ENCODE peak calls at places on chromosomes 12 and 14, in seven cellular contexts. One of them, this sample, is unnamed.

GRCh38 chr12:54304187-54304810 is 3.5 kb upstream of the NFE2 start:
- DNase-seq in GM23338: peak
- DNase-seq in astrocyte: peak
- DNase-seq in mammary epithelial cell: peak
- DNase-seq in PC-9: peak
- DNase-seq in hepatocyte: peak
- DNase-seq in HCT116: no peak
- DNase-seq in this sample: peak

GRCh38 chr14:74582910-74583581 is 29.0 kb downstream of the LTBP2 start:
- DNase-seq in GM23338: no peak
- DNase-seq in astrocyte: no peak
- DNase-seq in mammary epithelial cell: peak
- DNase-seq in PC-9: peak
- DNase-seq in hepatocyte: no peak
- DNase-seq in HCT116: no peak
- DNase-seq in this sample: peak

GRCh38 chr12:15852383-15852782 is 29.8 kb upstream of the STRAP start:
- DNase-seq in GM23338: no peak
- DNase-seq in astrocyte: no peak
- DNase-seq in mammary epithelial cell: peak
- DNase-seq in PC-9: peak
- DNase-seq in hepatocyte: peak
- DNase-seq in HCT116: no peak
- DNase-seq in this sample: no peak

GRCh38 chr12:1842183-1842904 is 22.0 kb downstream of the LRTM2 start:
- DNase-seq in GM23338: no peak
- DNase-seq in astrocyte: no peak
- DNase-seq in mammary epithelial cell: no peak
- DNase-seq in PC-9: no peak
- DNase-seq in hepatocyte: no peak
- DNase-seq in HCT116: no peak
- DNase-seq in this sample: no peak

GRCh38 chr12:128823216-128823915 is 392 bp downstream of the SLC15A4 start:
- DNase-seq in GM23338: peak
- DNase-seq in astrocyte: peak
- DNase-seq in mammary epithelial cell: peak
- DNase-seq in PC-9: peak
- DNase-seq in hepatocyte: peak
- DNase-seq in HCT116: no peak
- DNase-seq in this sample: no peak

GRCh38 chr12:51519755-51520154 is 71.3 kb upstream of the SCN8A start:
- DNase-seq in GM23338: no peak
- DNase-seq in astrocyte: no peak
- DNase-seq in mammary epithelial cell: no peak
- DNase-seq in PC-9: no peak
- DNase-seq in hepatocyte: no peak
- DNase-seq in HCT116: no peak
- DNase-seq in this sample: no peak

GRCh38 chr14:26707234-26707633 is 109.4 kb upstream of the NOVA1 start:
- DNase-seq in GM23338: no peak
- DNase-seq in astrocyte: no peak
- DNase-seq in mammary epithelial cell: no peak
- DNase-seq in PC-9: no peak
- DNase-seq in hepatocyte: no peak
- DNase-seq in HCT116: no peak
- DNase-seq in this sample: no peak

GRCh38 chr12:127489055-127489454 is 777.9 kb upstream of the TMEM132C start:
- DNase-seq in GM23338: no peak
- DNase-seq in astrocyte: no peak
- DNase-seq in mammary epithelial cell: no peak
- DNase-seq in PC-9: no peak
- DNase-seq in hepatocyte: peak
- DNase-seq in HCT116: no peak
- DNase-seq in this sample: no peak

GRCh38 chr12:118063567-118064391 is 2.8 kb upstream of the WSB2 start:
- DNase-seq in GM23338: no peak
- DNase-seq in astrocyte: no peak
- DNase-seq in mammary epithelial cell: no peak
- DNase-seq in PC-9: peak
- DNase-seq in hepatocyte: peak
- DNase-seq in HCT116: no peak
- DNase-seq in this sample: no peak

GRCh38 chr12:84594157-84594556 is 318.4 kb downstream of the SLC6A15 start:
- DNase-seq in GM23338: no peak
- DNase-seq in astrocyte: no peak
- DNase-seq in mammary epithelial cell: no peak
- DNase-seq in PC-9: no peak
- DNase-seq in hepatocyte: no peak
- DNase-seq in HCT116: no peak
- DNase-seq in this sample: no peak

GRCh38 chr12:103441437-103442186 is 54.2 kb downstream of the C12orf42 start:
- DNase-seq in GM23338: no peak
- DNase-seq in astrocyte: no peak
- DNase-seq in mammary epithelial cell: no peak
- DNase-seq in PC-9: no peak
- DNase-seq in hepatocyte: no peak
- DNase-seq in HCT116: no peak
- DNase-seq in this sample: no peak

GRCh38 chr12:96698521-96698920 is 208.5 kb upstream of the NEDD1 start:
- DNase-seq in GM23338: peak
- DNase-seq in astrocyte: no peak
- DNase-seq in mammary epithelial cell: no peak
- DNase-seq in PC-9: no peak
- DNase-seq in hepatocyte: no peak
- DNase-seq in HCT116: no peak
- DNase-seq in this sample: no peak

GRCh38 chr14:89481167-89481566 is 64.1 kb upstream of the FOXN3 start:
- DNase-seq in GM23338: no peak
- DNase-seq in astrocyte: no peak
- DNase-seq in mammary epithelial cell: no peak
- DNase-seq in PC-9: no peak
- DNase-seq in hepatocyte: no peak
- DNase-seq in HCT116: no peak
- DNase-seq in this sample: no peak

GRCh38 chr14:69673578-69674305 is 62.3 kb downstream of the SUSD6 start:
- DNase-seq in GM23338: peak
- DNase-seq in astrocyte: no peak
- DNase-seq in mammary epithelial cell: no peak
- DNase-seq in PC-9: no peak
- DNase-seq in hepatocyte: no peak
- DNase-seq in HCT116: no peak
- DNase-seq in this sample: no peak

GRCh38 chr12:4270670-4271432 is 2.7 kb upstream of the CCND2 start:
- DNase-seq in GM23338: peak
- DNase-seq in astrocyte: no peak
- DNase-seq in mammary epithelial cell: no peak
- DNase-seq in PC-9: no peak
- DNase-seq in hepatocyte: peak
- DNase-seq in HCT116: no peak
- DNase-seq in this sample: peak

GRCh38 chr12:25084816-25085215 is 110.1 kb downstream of the DNAI7 start:
- DNase-seq in GM23338: peak
- DNase-seq in astrocyte: no peak
- DNase-seq in mammary epithelial cell: no peak
- DNase-seq in PC-9: no peak
- DNase-seq in hepatocyte: no peak
- DNase-seq in HCT116: no peak
- DNase-seq in this sample: no peak

GRCh38 chr12:113091506-113091905 is 35.0 kb downstream of the DTX1 start:
- DNase-seq in GM23338: no peak
- DNase-seq in astrocyte: no peak
- DNase-seq in mammary epithelial cell: no peak
- DNase-seq in PC-9: no peak
- DNase-seq in hepatocyte: no peak
- DNase-seq in HCT116: no peak
- DNase-seq in this sample: no peak

GRCh38 chr12:128795530-128796361 is 28.0 kb downstream of the SLC15A4 start:
- DNase-seq in GM23338: no peak
- DNase-seq in astrocyte: no peak
- DNase-seq in mammary epithelial cell: no peak
- DNase-seq in PC-9: no peak
- DNase-seq in hepatocyte: no peak
- DNase-seq in HCT116: no peak
- DNase-seq in this sample: no peak

GRCh38 chr12:97960741-97961608 is 498.4 kb downstream of the RMST start:
- DNase-seq in GM23338: peak
- DNase-seq in astrocyte: peak
- DNase-seq in mammary epithelial cell: peak
- DNase-seq in PC-9: no peak
- DNase-seq in hepatocyte: peak
- DNase-seq in HCT116: peak
- DNase-seq in this sample: peak

GRCh38 chr12:12726543-12727093 is 9.4 kb downstream of the CDKN1B start:
- DNase-seq in GM23338: no peak
- DNase-seq in astrocyte: peak
- DNase-seq in mammary epithelial cell: peak
- DNase-seq in PC-9: peak
- DNase-seq in hepatocyte: no peak
- DNase-seq in HCT116: no peak
- DNase-seq in this sample: peak

GRCh38 chr12:52027085-52027843 is 20.5 kb downstream of the TAMALIN start:
- DNase-seq in GM23338: no peak
- DNase-seq in astrocyte: no peak
- DNase-seq in mammary epithelial cell: no peak
- DNase-seq in PC-9: no peak
- DNase-seq in hepatocyte: no peak
- DNase-seq in HCT116: no peak
- DNase-seq in this sample: no peak

GRCh38 chr14:95514131-95515079 is 2.0 kb downstream of the SYNE3 start:
- DNase-seq in GM23338: peak
- DNase-seq in astrocyte: no peak
- DNase-seq in mammary epithelial cell: peak
- DNase-seq in PC-9: no peak
- DNase-seq in hepatocyte: no peak
- DNase-seq in HCT116: no peak
- DNase-seq in this sample: no peak

DNA sequence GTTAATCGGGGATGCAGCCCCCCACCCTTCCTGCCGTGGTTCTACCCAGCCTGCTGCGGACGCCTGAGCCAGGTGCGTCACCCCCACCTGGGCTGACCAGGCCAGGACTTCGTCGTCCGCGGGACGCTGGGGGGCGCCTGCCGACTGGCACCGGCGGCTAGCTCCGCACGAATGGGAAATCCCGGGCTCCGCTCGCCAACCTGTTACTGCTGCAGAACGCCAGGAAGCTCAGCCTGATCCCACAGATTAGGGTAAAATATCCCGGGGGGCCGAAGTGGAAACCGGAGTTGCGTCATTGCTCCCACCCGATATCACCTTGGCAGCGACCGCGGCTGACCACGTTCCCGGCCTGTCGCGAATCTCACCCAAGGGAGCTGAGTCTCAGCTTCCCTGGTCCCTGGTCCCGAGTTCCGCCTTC is 528 bp upstream of the VDR start:
- DNase-seq in GM23338: peak
- DNase-seq in astrocyte: no peak
- DNase-seq in mammary epithelial cell: peak
- DNase-seq in PC-9: no peak
- DNase-seq in hepatocyte: peak
- DNase-seq in HCT116: no peak
- DNase-seq in this sample: peak
- TF ChIP-seq EZH2 in GM23338: no peak
- TF ChIP-seq EZH2 in astrocyte: no peak
- TF ChIP-seq EZH2 in mammary epithelial cell: no peak
- TF ChIP-seq EZH2 in PC-9: no peak
- TF ChIP-seq EZH2 in hepatocyte: no peak
- TF ChIP-seq EZH2 in HCT116: no peak
- TF ChIP-seq EZH2 in this sample: peak

DNA sequence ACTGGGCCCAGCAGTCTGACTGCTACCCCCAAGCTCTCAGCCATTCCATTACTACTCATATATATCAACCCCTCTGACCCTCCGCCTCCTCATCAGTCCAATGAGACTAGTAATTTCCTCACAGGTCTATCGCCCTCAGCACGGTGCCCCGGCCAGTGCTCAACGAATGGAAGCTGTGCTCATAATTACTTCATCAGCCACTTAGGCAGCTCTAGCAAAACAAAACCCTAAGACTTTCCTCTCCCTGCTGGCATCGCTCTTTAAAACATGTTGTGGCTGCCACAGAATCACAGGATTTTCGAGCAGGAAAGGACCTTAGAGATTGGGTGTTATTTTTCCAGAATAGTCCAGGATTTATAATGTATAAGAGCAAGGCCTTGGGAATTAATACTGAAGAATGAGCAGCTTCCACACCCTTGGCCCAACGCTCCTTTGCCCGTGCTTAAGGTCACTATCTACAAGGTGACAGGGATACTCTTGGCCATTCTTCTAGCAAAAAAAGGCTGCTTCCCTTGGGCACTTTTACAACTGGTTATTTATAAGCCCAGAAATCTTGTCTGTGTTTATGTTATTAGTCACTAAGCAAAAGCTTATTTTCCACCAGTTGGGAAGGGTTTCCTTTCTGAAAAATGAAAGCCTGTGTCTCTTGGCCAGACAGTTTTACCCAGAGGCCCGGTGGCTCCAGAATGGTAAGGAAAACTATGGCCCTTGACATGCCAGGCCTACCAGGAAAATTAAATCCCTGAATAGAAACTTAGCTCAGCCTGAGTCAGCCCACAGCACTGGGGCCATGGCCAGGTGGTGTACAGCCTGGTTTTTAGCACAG is 48.0 kb downstream of the NUAK1 start:
- DNase-seq in GM23338: no peak
- DNase-seq in astrocyte: peak
- DNase-seq in mammary epithelial cell: peak
- DNase-seq in PC-9: no peak
- DNase-seq in hepatocyte: peak
- DNase-seq in HCT116: no peak
- DNase-seq in this sample: peak
- H3K4me2 ChIP-seq in GM23338: no peak
- H3K4me2 ChIP-seq in astrocyte: peak
- H3K4me2 ChIP-seq in mammary epithelial cell: no peak
- H3K4me2 ChIP-seq in PC-9: no peak
- H3K4me2 ChIP-seq in hepatocyte: no peak
- H3K4me2 ChIP-seq in HCT116: no peak
- H3K4me2 ChIP-seq in this sample: peak

GRCh38 chr14:92323031-92323915 is at the start of gene SLC24A4:
- DNase-seq in GM23338: peak
- DNase-seq in astrocyte: no peak
- DNase-seq in mammary epithelial cell: peak
- DNase-seq in PC-9: no peak
- DNase-seq in hepatocyte: peak
- DNase-seq in HCT116: no peak
- DNase-seq in this sample: peak
- TF ChIP-seq EZH2 in GM23338: no peak
- TF ChIP-seq EZH2 in astrocyte: peak
- TF ChIP-seq EZH2 in mammary epithelial cell: no peak
- TF ChIP-seq EZH2 in PC-9: no peak
- TF ChIP-seq EZH2 in hepatocyte: peak
- TF ChIP-seq EZH2 in HCT116: no peak
- TF ChIP-seq EZH2 in this sample: peak

DNA sequence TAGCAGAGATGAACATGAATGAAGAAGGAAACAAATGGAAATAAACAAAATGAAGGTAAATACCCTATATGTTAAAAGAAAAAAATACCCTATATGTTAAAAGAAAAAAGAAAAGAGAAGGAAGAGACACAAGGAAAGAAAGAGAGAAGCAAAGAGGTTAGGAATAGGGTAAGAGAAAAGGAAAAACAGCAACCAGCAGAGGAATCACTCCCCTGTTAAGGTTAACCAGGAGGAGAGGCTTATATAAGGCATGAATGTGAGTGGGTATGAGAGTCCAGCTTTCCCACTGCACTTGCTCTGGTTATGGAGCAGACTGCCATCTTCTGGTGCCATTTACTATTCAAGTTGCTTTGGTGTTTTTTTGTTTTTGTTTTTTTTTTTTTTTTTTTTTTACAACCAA is 3.1 kb downstream of the PPP1R3E start:
- DNase-seq in GM23338: no peak
- DNase-seq in astrocyte: peak
- DNase-seq in mammary epithelial cell: peak
- DNase-seq in PC-9: peak
- DNase-seq in hepatocyte: peak
- DNase-seq in HCT116: no peak
- DNase-seq in this sample: peak
- H3K4me2 ChIP-seq in GM23338: no peak
- H3K4me2 ChIP-seq in astrocyte: peak
- H3K4me2 ChIP-seq in mammary epithelial cell: no peak
- H3K4me2 ChIP-seq in PC-9: peak
- H3K4me2 ChIP-seq in hepatocyte: peak
- H3K4me2 ChIP-seq in HCT116: no peak
- H3K4me2 ChIP-seq in this sample: no peak